ENCODE peak calls at places on chromosomes 5 and 9, in four cellular contexts. L is HCT116, W is heart right ventricle, M is Panc1. D is an unnamed sample. For H3K27me3, the result is how much of the 10 kb centered on the place peaks cover.

GRCh38 chr9:136603216-136603615 is 57.4 kb upstream of the NOTCH1 start:
- ATAC-seq in M (no peak), W (no peak), L (no peak), D (no peak)

GRCh38 chr9:85212887-85213286 is 528.9 kb downstream of the AGTPBP1 start:
- ATAC-seq in M (no peak), W (no peak), L (peak), D (no peak)

GRCh38 chr5:97906135-97906534 is 723.1 kb upstream of the RIOK2 start:
- ATAC-seq in M (no peak), L (no peak), W (no peak), D (no peak)

GRCh38 chr5:73122875-73123810 is 2.8 kb downstream of the TMEM171 start:
- ATAC-seq in M (no peak), W (no peak), L (no peak), D (no peak)

GRCh38 chr5:39164529-39165402 is 54.6 kb downstream of the FYB1 start:
- ATAC-seq in M (no peak), L (no peak), W (no peak), D (no peak)

GRCh38 chr5:19258686-19259085 is 729.3 kb downstream of the CDH18 start:
- ATAC-seq in W (no peak), M (no peak), L (no peak), D (no peak)

GRCh38 chr9:121071356-121071755 is 3.4 kb upstream of the CNTRL start:
- ATAC-seq in M (no peak), L (no peak), W (no peak), D (no peak)

GRCh38 chr9:87850405-87850804 is 32.3 kb upstream of the SPATA31E1 start:
- ATAC-seq in M (no peak), L (peak), W (no peak), D (peak)

GRCh38 chr5:149714877-149715502 is 15.1 kb upstream of the PPARGC1B start:
- ATAC-seq in L (no peak), M (no peak), W (no peak), D (no peak)

GRCh38 chr5:149711338-149711737 is 18.8 kb upstream of the PPARGC1B start:
- ATAC-seq in M (no peak), W (peak), L (no peak), D (no peak)

GRCh38 chr5:149708981-149709594 is 21.0 kb upstream of the PPARGC1B start:
- ATAC-seq in M (no peak), W (no peak), L (no peak), D (no peak)

GRCh38 chr5:149710575-149710974 is 19.5 kb upstream of the PPARGC1B start:
- ATAC-seq in M (no peak), L (no peak), W (no peak), D (no peak)

GRCh38 chr5:149712439-149713147 is 17.5 kb upstream of the PPARGC1B start:
- ATAC-seq in W (no peak), L (no peak), M (no peak), D (no peak)
- H3K27me3 ChIP-seq in W (under half), L (under half), M (under half), D (under half)

GRCh38 chr9:81370096-81370495 is 319.3 kb downstream of the TLE1 start:
- ATAC-seq in M (no peak), L (no peak), W (no peak), D (no peak)

GRCh38 chr9:81369136-81369535 is 320.2 kb downstream of the TLE1 start:
- ATAC-seq in W (no peak), L (no peak), M (no peak), D (no peak)

GRCh38 chr9:81371824-81372223 is 317.5 kb downstream of the TLE1 start:
- ATAC-seq in M (no peak), W (no peak), L (no peak), D (no peak)

GRCh38 chr9:81372628-81373191 is 316.6 kb downstream of the TLE1 start:
- ATAC-seq in M (no peak), W (peak), L (no peak), D (no peak)

GRCh38 chr9:81370650-81371049 is 318.7 kb downstream of the TLE1 start:
- ATAC-seq in L (no peak), M (no peak), W (no peak), D (no peak)
- H3K27me3 ChIP-seq in L (under half), M (under half), W (under half), D (under half)

GRCh38 chr5:55231476-55232193 is 1.8 kb downstream of the CCNO start:
- ATAC-seq in M (no peak), L (no peak), W (no peak), D (no peak)

GRCh38 chr5:55231029-55231475 is 2.4 kb downstream of the CCNO start:
- ATAC-seq in W (no peak), M (no peak), L (no peak), D (no peak)

GRCh38 chr5:55234171-55234700 is 828 bp upstream of the CCNO start:
- ATAC-seq in W (no peak), L (peak), M (peak), D (no peak)

GRCh38 chr5:55232194-55232984 is 1.0 kb downstream of the CCNO start:
- ATAC-seq in W (peak), M (peak), L (peak), D (peak)

DNA sequence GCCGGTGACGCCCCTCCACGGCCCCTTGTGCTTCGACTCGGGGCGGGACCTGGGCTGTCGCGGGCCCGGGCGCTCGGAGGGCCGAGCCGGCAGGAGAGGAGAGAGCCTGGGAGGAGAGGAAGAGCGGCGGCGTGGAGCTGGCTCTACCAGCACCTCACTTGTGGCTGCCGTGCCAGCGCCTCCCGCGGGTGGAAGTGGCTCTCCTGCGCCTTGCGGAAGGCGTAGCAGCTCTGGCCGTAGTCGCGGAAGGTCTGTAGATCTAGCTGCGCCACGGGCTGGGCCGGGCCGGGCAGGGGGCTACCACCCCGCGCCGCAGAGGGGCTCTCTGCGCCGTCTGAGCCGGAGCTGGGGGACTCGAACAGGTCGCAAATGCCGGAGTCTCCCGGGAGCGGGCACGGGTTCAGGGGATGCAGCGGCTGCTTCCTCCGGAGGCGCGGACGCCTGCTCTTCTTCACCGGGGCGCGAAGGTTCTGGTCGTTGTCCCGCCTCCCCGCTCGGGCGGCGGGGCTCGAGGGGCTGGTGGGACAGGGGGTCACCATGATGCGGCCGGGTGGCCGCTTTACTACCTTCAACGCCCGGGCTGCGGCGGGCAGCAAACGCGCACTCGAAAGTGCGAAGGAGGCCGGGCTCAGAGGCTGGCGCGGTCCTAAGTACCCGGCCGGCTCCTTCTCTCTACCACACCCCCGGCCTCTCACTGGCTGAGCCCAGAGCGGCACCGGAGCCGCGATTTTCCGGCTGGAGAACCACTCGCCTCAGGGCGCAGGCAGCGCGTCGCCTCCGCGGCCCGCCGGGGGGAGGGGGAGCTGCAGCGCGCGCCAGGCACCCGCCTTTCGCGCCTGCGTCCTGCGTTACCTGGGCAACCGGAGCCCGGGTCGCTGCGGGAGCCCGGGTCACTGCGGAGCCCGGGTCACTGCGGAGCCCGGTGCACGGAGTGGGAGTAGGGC is at the start of gene CCNO:
- ATAC-seq in L (peak), W (peak), M (peak), D (peak)
- H3K27me3 ChIP-seq in L (under half), W (half or more), M (under half), D (half or more)

DNA sequence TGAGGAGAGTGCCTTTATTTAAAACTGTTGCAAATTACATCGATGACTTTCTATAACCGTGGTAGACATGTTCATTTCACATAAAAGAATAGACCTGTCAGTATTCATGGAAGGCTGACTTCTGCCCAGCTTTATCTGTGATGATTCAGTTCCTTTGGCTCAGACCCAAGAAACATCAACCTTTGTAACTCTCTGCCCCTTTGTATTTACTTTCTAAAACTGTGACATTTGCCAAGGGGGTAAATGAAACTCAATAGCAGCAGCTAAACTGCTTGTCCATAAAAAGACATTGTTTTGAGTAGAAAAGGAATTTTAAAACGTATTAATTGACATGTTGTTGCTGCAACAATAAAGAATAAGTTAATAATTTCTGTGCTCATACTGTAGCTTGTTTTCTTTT is 137.8 kb upstream of the ANKH start:
- ATAC-seq in M (peak), W (no peak), L (no peak), D (no peak)
- H3K27me3 ChIP-seq in M (under half), W (under half), L (under half), D (under half)

GRCh38 chr9:114012126-114012525 is 66.0 kb downstream of the AMBP start:
- ATAC-seq in L (no peak), M (no peak), W (no peak), D (no peak)
- H3K27me3 ChIP-seq in L (under half), M (under half), W (under half), D (under half)

DNA sequence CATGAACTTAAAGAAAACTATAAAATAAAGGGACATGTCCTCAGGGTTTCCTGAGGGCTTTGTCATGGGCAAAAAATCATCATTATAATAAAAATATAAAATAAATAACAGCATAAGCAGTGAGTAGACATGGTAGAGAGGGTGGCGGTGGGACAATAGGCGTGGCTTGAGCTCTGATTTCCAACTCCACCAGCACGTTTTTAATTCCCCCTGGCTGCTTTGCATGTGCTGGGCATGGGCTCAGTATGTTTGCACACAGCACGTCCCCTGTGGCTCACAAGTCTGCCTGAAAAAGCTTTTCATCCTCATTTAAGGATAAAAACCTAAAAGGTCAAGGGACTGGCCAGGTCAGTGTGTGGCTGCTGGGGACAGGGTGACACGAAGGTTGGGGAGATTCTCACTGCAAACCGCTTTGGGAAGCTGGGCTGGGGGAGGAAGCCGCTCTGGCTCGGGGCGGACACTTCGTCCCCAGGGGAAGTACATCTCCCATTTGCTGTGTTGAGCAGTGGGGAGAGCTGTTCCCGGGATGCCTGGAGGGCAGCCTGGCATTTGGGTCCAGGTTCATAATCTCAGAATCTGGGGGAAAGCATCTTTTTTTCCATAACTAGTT is 32.6 kb downstream of the NKX2-5 start:
- ATAC-seq in W (no peak), L (peak), M (peak), D (no peak)
- H3K27me3 ChIP-seq in W (under half), L (under half), M (under half), D (half or more)

GRCh38 chr9:127388037-127388855 is 8.7 kb upstream of the SLC2A8 start:
- ATAC-seq in L (peak), W (peak), M (peak), D (peak)

GRCh38 chr9:127384016-127384730 is 12.8 kb upstream of the SLC2A8 start:
- ATAC-seq in W (no peak), L (no peak), M (no peak), D (no peak)

GRCh38 chr9:127386981-127387380 is 10.0 kb upstream of the SLC2A8 start:
- ATAC-seq in W (no peak), L (no peak), M (no peak), D (no peak)

GRCh38 chr9:127384901-127385300 is 12.1 kb upstream of the SLC2A8 start:
- ATAC-seq in M (no peak), W (no peak), L (no peak), D (no peak)

GRCh38 chr9:127386249-127386648 is 10.7 kb upstream of the SLC2A8 start:
- ATAC-seq in W (no peak), L (no peak), M (no peak), D (no peak)
- H3K27me3 ChIP-seq in W (under half), L (under half), M (under half), D (under half)

GRCh38 chr9:37643214-37643613 is 7.5 kb upstream of the FRMPD1 start:
- ATAC-seq in M (no peak), L (no peak), W (no peak), D (no peak)
- H3K27me3 ChIP-seq in M (half or more), L (under half), W (under half), D (under half)

GRCh38 chr9:126666155-126666803 is 52.6 kb downstream of the LMX1B start:
- ATAC-seq in M (no peak), W (no peak), L (no peak), D (no peak)
- H3K27me3 ChIP-seq in M (under half), W (half or more), L (under half), D (half or more)

D was measured in gastroesophageal sphincter.